ENCODE peak calls at places on chromosomes 16 and 17, in four cellular contexts. One of them, this sample, is unnamed.

GRCh38 chr17:15944720-15945492 is at the start of gene ADORA2B:
- DNase-seq in astrocyte of the spinal cord: peak
- DNase-seq in cardiac muscle cell: peak
- DNase-seq in AG04449: no peak
- DNase-seq in this sample: peak

GRCh38 chr17:57606111-57606875 is 138.8 kb downstream of the CCDC182 start:
- DNase-seq in astrocyte of the spinal cord: no peak
- DNase-seq in AG04449: no peak
- DNase-seq in cardiac muscle cell: no peak
- DNase-seq in this sample: no peak

GRCh38 chr17:43351686-43352085 is 47.1 kb upstream of the ARL4D start:
- DNase-seq in AG04449: no peak
- DNase-seq in astrocyte of the spinal cord: no peak
- DNase-seq in cardiac muscle cell: no peak
- DNase-seq in this sample: no peak

GRCh38 chr17:1412185-1413110 is 12.4 kb upstream of the YWHAE start:
- DNase-seq in AG04449: no peak
- DNase-seq in astrocyte of the spinal cord: no peak
- DNase-seq in cardiac muscle cell: no peak
- DNase-seq in this sample: no peak

GRCh38 chr16:82344157-82344556 is 174.1 kb upstream of the MPHOSPH6 start:
- DNase-seq in AG04449: no peak
- DNase-seq in cardiac muscle cell: peak
- DNase-seq in astrocyte of the spinal cord: no peak
- DNase-seq in this sample: no peak

GRCh38 chr17:73531171-73531570 is 113.1 kb downstream of the SDK2 start:
- DNase-seq in astrocyte of the spinal cord: no peak
- DNase-seq in AG04449: no peak
- DNase-seq in cardiac muscle cell: no peak
- DNase-seq in this sample: no peak

GRCh38 chr16:30893744-30894539 is at the start of gene BCL7C:
- DNase-seq in astrocyte of the spinal cord: peak
- DNase-seq in cardiac muscle cell: peak
- DNase-seq in AG04449: no peak
- DNase-seq in this sample: peak

GRCh38 chr17:36486204-36487194 is at the start of gene ZNHIT3:
- DNase-seq in astrocyte of the spinal cord: peak
- DNase-seq in AG04449: peak
- DNase-seq in cardiac muscle cell: peak
- DNase-seq in this sample: peak

GRCh38 chr17:80223142-80223815 is 3.1 kb downstream of the SLC26A11 start:
- DNase-seq in astrocyte of the spinal cord: no peak
- DNase-seq in cardiac muscle cell: no peak
- DNase-seq in AG04449: no peak
- DNase-seq in this sample: peak

GRCh38 chr16:89847056-89847929 is 19.0 kb downstream of the SPIRE2 start:
- DNase-seq in AG04449: no peak
- DNase-seq in astrocyte of the spinal cord: no peak
- DNase-seq in cardiac muscle cell: no peak
- DNase-seq in this sample: no peak

GRCh38 chr16:65954446-65954845 is 412.0 kb upstream of the CDH5 start:
- DNase-seq in AG04449: no peak
- DNase-seq in cardiac muscle cell: no peak
- DNase-seq in astrocyte of the spinal cord: no peak
- DNase-seq in this sample: no peak

GRCh38 chr16:88442811-88443576 is 10.1 kb upstream of the ZFPM1 start:
- DNase-seq in cardiac muscle cell: peak
- DNase-seq in astrocyte of the spinal cord: peak
- DNase-seq in AG04449: no peak
- DNase-seq in this sample: peak

GRCh38 chr17:72151565-72152391 is 31.0 kb downstream of the SOX9 start:
- DNase-seq in cardiac muscle cell: no peak
- DNase-seq in AG04449: no peak
- DNase-seq in astrocyte of the spinal cord: peak
- DNase-seq in this sample: peak

GRCh38 chr17:19672009-19672837 is 23.7 kb downstream of the ALDH3A2 start:
- DNase-seq in astrocyte of the spinal cord: no peak
- DNase-seq in AG04449: no peak
- DNase-seq in cardiac muscle cell: no peak
- DNase-seq in this sample: peak

GRCh38 chr17:61285483-61286320 is 113.9 kb upstream of the TBX2 start:
- DNase-seq in AG04449: peak
- DNase-seq in cardiac muscle cell: peak
- DNase-seq in astrocyte of the spinal cord: peak
- DNase-seq in this sample: peak

GRCh38 chr17:66508896-66509843 is 206.8 kb downstream of the PRKCA start:
- DNase-seq in AG04449: peak
- DNase-seq in astrocyte of the spinal cord: peak
- DNase-seq in cardiac muscle cell: no peak
- DNase-seq in this sample: no peak

GRCh38 chr17:73770115-73770848 is 126.0 kb upstream of the SDK2 start:
- DNase-seq in astrocyte of the spinal cord: peak
- DNase-seq in AG04449: peak
- DNase-seq in cardiac muscle cell: peak
- DNase-seq in this sample: peak

GRCh38 chr16:11127610-11128195 is 128.3 kb downstream of the SOCS1 start:
- DNase-seq in cardiac muscle cell: no peak
- DNase-seq in AG04449: no peak
- DNase-seq in astrocyte of the spinal cord: no peak
- DNase-seq in this sample: no peak

GRCh38 chr17:73211745-73212144 is 18.9 kb downstream of the COG1 start:
- DNase-seq in cardiac muscle cell: no peak
- DNase-seq in AG04449: no peak
- DNase-seq in astrocyte of the spinal cord: no peak
- DNase-seq in this sample: no peak

GRCh38 chr16:5523794-5524193 is 426.2 kb upstream of the EEF2KMT start:
- DNase-seq in AG04449: no peak
- DNase-seq in astrocyte of the spinal cord: no peak
- DNase-seq in cardiac muscle cell: no peak
- DNase-seq in this sample: no peak

GRCh38 chr16:56637814-56638750 is at the start of gene MT1A:
- DNase-seq in AG04449: no peak
- DNase-seq in cardiac muscle cell: peak
- DNase-seq in astrocyte of the spinal cord: peak
- DNase-seq in this sample: peak

GRCh38 chr16:11254913-11255736 is 879 bp downstream of the SOCS1 start:
- DNase-seq in astrocyte of the spinal cord: peak
- DNase-seq in cardiac muscle cell: peak
- DNase-seq in AG04449: no peak
- DNase-seq in this sample: peak

GRCh38 chr17:41486809-41487530 is 2.7 kb downstream of the KRT36 start:
- DNase-seq in cardiac muscle cell: peak
- DNase-seq in AG04449: no peak
- DNase-seq in astrocyte of the spinal cord: no peak
- DNase-seq in this sample: peak

GRCh38 chr17:44105483-44105882 is 18.0 kb downstream of the HDAC5 start:
- DNase-seq in AG04449: no peak
- DNase-seq in astrocyte of the spinal cord: no peak
- DNase-seq in cardiac muscle cell: no peak
- DNase-seq in this sample: no peak

GRCh38 chr16:66052745-66053144 is 313.7 kb upstream of the CDH5 start:
- DNase-seq in AG04449: no peak
- DNase-seq in astrocyte of the spinal cord: no peak
- DNase-seq in cardiac muscle cell: no peak
- DNase-seq in this sample: no peak

GRCh38 chr17:30821751-30822723 is 2.5 kb downstream of the CRLF3 start:
- DNase-seq in astrocyte of the spinal cord: no peak
- DNase-seq in cardiac muscle cell: no peak
- DNase-seq in AG04449: no peak
- DNase-seq in this sample: no peak

GRCh38 chr16:68468849-68469248 is 20.5 kb upstream of the SMPD3 start:
- DNase-seq in cardiac muscle cell: no peak
- DNase-seq in astrocyte of the spinal cord: no peak
- DNase-seq in AG04449: no peak
- DNase-seq in this sample: no peak
- H3K4me3 ChIP-seq in cardiac muscle cell: no peak
- H3K4me3 ChIP-seq in astrocyte of the spinal cord: no peak
- H3K4me3 ChIP-seq in AG04449: no peak
- H3K4me3 ChIP-seq in this sample: no peak

GRCh38 chr17:8324913-8325312 is 14.7 kb upstream of the ODF4 start:
- DNase-seq in astrocyte of the spinal cord: no peak
- DNase-seq in cardiac muscle cell: no peak
- DNase-seq in AG04449: no peak
- DNase-seq in this sample: no peak

GRCh38 chr17:8324132-8324531 is 14.1 kb downstream of the ARHGEF15 start:
- DNase-seq in AG04449: no peak
- DNase-seq in cardiac muscle cell: no peak
- DNase-seq in astrocyte of the spinal cord: no peak
- DNase-seq in this sample: no peak

GRCh38 chr17:8322078-8322477 is 12.0 kb downstream of the ARHGEF15 start:
- DNase-seq in cardiac muscle cell: no peak
- DNase-seq in AG04449: no peak
- DNase-seq in astrocyte of the spinal cord: no peak
- DNase-seq in this sample: no peak

GRCh38 chr17:8332128-8332527 is 7.5 kb upstream of the ODF4 start:
- DNase-seq in AG04449: no peak
- DNase-seq in cardiac muscle cell: no peak
- DNase-seq in astrocyte of the spinal cord: no peak
- DNase-seq in this sample: no peak

DNA sequence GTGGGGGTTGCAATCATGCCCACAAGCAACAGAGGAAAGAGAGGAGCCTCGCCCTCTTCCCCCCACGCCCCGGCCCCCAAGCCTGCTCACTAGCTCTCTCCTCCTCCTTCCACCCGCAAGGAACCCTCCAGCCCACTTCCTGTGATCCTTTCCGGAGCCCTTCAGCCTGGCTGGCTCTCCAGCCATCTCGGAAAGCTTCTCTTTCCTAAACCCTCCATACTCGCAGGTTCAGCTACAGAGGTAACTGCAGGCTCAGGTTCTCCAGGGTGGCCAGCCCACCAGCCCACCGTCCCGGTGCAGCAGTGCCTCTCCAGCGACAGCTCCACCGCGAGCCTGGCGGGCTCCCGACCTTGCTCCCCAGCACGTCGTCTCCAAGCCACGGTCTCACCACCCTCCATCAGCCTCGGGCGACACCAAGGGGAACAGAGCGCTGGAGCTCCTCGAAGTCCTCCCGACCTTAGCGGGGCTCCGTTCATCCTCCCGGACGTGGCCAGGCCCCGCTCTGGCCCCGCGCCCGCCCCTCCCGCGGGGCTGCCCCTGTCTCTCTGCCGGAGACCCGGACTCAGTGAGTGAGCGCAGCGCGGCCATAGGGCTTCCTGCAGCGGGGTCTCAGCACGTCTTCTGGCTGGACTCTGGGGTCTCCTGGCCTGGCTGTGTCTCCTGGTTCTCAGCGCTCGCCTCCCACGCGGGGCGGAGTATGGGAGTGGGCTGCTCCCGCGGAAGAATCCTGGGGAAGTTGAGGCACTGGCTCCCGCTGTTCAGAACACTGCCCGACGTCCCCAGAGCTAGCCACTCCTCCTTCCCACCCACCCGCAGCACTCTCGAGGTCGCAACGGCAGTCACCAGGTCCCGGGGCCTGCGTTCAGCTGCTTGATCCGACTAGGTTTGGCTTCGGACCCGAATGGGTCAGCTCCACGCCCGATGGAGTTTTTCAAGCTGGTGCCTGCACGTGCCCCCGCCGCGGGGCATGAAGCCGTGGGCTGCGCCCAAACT is 12.8 kb upstream of the ODF4 start:
- DNase-seq in AG04449: no peak
- DNase-seq in cardiac muscle cell: peak
- DNase-seq in astrocyte of the spinal cord: peak
- DNase-seq in this sample: peak
- H3K4me3 ChIP-seq in AG04449: peak
- H3K4me3 ChIP-seq in cardiac muscle cell: peak
- H3K4me3 ChIP-seq in astrocyte of the spinal cord: peak
- H3K4me3 ChIP-seq in this sample: peak

DNA sequence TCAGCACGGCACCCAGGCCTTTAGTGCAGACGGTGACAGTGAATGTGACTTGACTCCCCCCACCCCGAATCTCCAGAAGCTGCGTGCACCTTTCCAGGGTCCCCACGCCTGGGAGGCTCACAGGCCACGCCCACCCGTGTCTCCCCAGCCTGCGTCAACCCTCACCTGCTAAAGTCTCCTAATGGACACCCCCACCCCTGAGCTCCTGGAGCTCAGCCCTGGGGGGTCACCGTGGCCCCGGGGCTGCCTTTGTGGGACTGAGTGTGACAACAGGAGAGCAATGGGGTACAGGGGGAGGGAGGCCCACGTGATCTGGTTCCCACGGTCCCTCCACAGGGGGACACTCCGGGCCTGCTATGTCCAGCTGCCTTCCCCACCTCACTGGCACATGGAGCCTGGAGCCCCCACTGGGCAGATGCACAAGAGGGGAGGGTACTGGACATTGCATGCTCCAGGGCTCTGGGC is 7.4 kb upstream of the FASN start:
- DNase-seq in cardiac muscle cell: no peak
- DNase-seq in astrocyte of the spinal cord: no peak
- DNase-seq in AG04449: no peak
- DNase-seq in this sample: peak
- H3K4me3 ChIP-seq in cardiac muscle cell: no peak
- H3K4me3 ChIP-seq in astrocyte of the spinal cord: no peak
- H3K4me3 ChIP-seq in AG04449: no peak
- H3K4me3 ChIP-seq in this sample: no peak

GRCh38 chr17:22305356-22306071 is 613.2 kb downstream of the KCNJ18 start:
- DNase-seq in astrocyte of the spinal cord: no peak
- DNase-seq in AG04449: no peak
- DNase-seq in cardiac muscle cell: no peak
- DNase-seq in this sample: no peak

GRCh38 chr17:22301353-22301745 is 609.0 kb downstream of the KCNJ18 start:
- DNase-seq in cardiac muscle cell: no peak
- DNase-seq in astrocyte of the spinal cord: no peak
- DNase-seq in AG04449: no peak
- DNase-seq in this sample: no peak

GRCh38 chr17:22303096-22303495 is 610.8 kb downstream of the KCNJ18 start:
- DNase-seq in cardiac muscle cell: no peak
- DNase-seq in AG04449: no peak
- DNase-seq in astrocyte of the spinal cord: no peak
- DNase-seq in this sample: no peak

GRCh38 chr17:22303865-22304264 is 611.5 kb downstream of the KCNJ18 start:
- DNase-seq in cardiac muscle cell: no peak
- DNase-seq in astrocyte of the spinal cord: no peak
- DNase-seq in AG04449: no peak
- DNase-seq in this sample: peak

DNA sequence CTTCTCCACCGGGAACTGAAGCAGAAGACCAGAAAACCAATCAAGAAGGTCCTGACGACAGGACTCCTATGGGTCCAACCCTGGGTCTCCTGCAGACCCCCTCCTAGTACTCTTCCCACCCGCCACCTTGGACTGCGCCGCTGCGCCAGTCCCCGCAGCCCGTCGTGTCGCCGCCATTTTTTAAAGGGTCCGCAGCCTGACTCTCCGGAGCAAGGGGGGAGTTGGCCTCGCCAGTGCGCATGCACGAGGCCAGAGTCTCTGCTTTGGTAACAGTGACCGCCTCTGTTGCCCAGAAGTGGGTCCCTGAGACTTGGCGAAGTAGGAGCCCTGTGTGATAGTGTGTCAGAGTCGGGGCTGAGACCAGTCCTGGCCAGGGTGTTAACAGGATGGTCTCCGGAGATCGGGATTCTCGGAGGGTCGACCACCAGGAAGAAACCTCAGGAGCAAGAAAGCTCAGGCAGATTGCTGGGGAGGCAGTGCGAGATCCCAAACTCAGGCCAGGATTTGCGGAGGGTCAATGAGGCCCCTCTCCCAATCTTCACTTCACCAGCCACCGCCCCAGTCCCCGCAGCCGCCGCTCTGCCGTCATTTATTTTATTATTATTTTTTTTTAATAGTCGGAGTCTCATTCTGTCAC is 612.5 kb downstream of the KCNJ18 start:
- DNase-seq in astrocyte of the spinal cord: no peak
- DNase-seq in cardiac muscle cell: no peak
- DNase-seq in AG04449: no peak
- DNase-seq in this sample: no peak
- H3K4me3 ChIP-seq in astrocyte of the spinal cord: no peak
- H3K4me3 ChIP-seq in cardiac muscle cell: no peak
- H3K4me3 ChIP-seq in AG04449: no peak
- H3K4me3 ChIP-seq in this sample: no peak